ENCODE peak calls at places on chromosomes 13 and 19, in four cellular contexts. One of them, this sample, is unnamed.

GRCh38 chr19:17513801-17514200 is 2.4 kb downstream of the PGLS start:
- DNase-seq in K562: no peak
- DNase-seq in GM12878: no peak
- DNase-seq in HepG2: no peak
- DNase-seq in this sample: no peak

GRCh38 chr19:3184847-3185481 is 766 bp upstream of the NCLN start:
- DNase-seq in K562: peak
- DNase-seq in GM12878: no peak
- DNase-seq in HepG2: no peak
- DNase-seq in this sample: peak

GRCh38 chr13:108377646-108378206 is 108.2 kb downstream of the TNFSF13B start:
- DNase-seq in K562: no peak
- DNase-seq in GM12878: no peak
- DNase-seq in HepG2: no peak
- DNase-seq in this sample: no peak

GRCh38 chr19:5680083-5680436 is 256 bp downstream of the MICOS13 start:
- DNase-seq in K562: no peak
- DNase-seq in GM12878: no peak
- DNase-seq in HepG2: no peak
- DNase-seq in this sample: peak

GRCh38 chr13:110902370-110902769 is 12.5 kb downstream of the ANKRD10 start:
- DNase-seq in K562: no peak
- DNase-seq in GM12878: no peak
- DNase-seq in HepG2: no peak
- DNase-seq in this sample: no peak

GRCh38 chr19:7926021-7926726 is at the start of gene CTXN1:
- DNase-seq in K562: peak
- DNase-seq in GM12878: no peak
- DNase-seq in HepG2: no peak
- DNase-seq in this sample: peak

GRCh38 chr19:15297416-15298224 is 34.7 kb downstream of the BRD4 start:
- DNase-seq in K562: no peak
- DNase-seq in GM12878: no peak
- DNase-seq in HepG2: peak
- DNase-seq in this sample: no peak

GRCh38 chr13:28147489-28147888 is 9.1 kb downstream of the PAN3 start:
- DNase-seq in K562: no peak
- DNase-seq in GM12878: no peak
- DNase-seq in HepG2: no peak
- DNase-seq in this sample: no peak

GRCh38 chr19:14544977-14545715 is 15.8 kb downstream of the TECR start:
- DNase-seq in K562: no peak
- DNase-seq in GM12878: no peak
- DNase-seq in HepG2: no peak
- DNase-seq in this sample: no peak

GRCh38 chr13:23087884-23088283 is 92.9 kb upstream of the SGCG start:
- DNase-seq in K562: peak
- DNase-seq in GM12878: no peak
- DNase-seq in HepG2: peak
- DNase-seq in this sample: peak

GRCh38 chr19:54147676-54148075 is 10.1 kb downstream of the CNOT3 start:
- DNase-seq in K562: no peak
- DNase-seq in GM12878: no peak
- DNase-seq in HepG2: no peak
- DNase-seq in this sample: no peak

GRCh38 chr19:1969176-1970002 is 28.4 kb downstream of the CSNK1G2 start:
- DNase-seq in K562: no peak
- DNase-seq in GM12878: no peak
- DNase-seq in HepG2: no peak
- DNase-seq in this sample: no peak

GRCh38 chr19:46741447-46741846 is 4.4 kb upstream of the FKRP start:
- DNase-seq in K562: no peak
- DNase-seq in GM12878: no peak
- DNase-seq in HepG2: no peak
- DNase-seq in this sample: no peak

GRCh38 chr19:5891572-5891937 is 12.0 kb downstream of the NDUFA11 start:
- DNase-seq in K562: no peak
- DNase-seq in GM12878: no peak
- DNase-seq in HepG2: no peak
- DNase-seq in this sample: peak

DNA sequence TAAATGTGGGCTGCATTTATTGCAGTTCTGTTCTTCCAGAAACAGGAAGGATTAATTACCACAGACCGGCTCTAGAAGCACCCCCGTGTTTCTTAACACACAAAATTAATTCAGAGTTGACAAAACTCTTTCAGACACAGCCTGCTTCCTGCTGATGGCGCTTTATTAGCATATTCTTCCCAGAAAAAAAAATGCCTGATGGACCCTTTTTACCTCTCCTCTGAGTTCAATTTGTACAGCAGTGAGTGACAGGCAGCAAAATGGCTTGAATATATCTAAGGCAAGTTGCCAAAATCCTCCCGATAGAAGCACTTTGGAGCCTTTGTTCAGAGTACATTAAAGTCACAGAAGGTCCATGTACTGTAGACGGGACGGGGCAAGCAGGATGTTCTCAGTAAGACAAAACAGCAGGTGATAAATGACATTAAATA is 1171.7 kb downstream of the EFNB2 start:
- DNase-seq in K562: no peak
- DNase-seq in GM12878: no peak
- DNase-seq in HepG2: no peak
- DNase-seq in this sample: peak
- TF ChIP-seq GABPA in K562: no peak
- TF ChIP-seq GABPA in GM12878: no peak
- TF ChIP-seq GABPA in HepG2: no peak
- TF ChIP-seq GABPA in this sample: no peak

GRCh38 chr13:49082653-49083536 is 107.2 kb downstream of the FNDC3A start:
- DNase-seq in K562: no peak
- DNase-seq in GM12878: peak
- DNase-seq in HepG2: no peak
- DNase-seq in this sample: no peak
- TF ChIP-seq MXI1 in K562: no peak
- TF ChIP-seq MXI1 in GM12878: no peak
- TF ChIP-seq MXI1 in HepG2: no peak
- TF ChIP-seq MXI1 in this sample: no peak

GRCh38 chr13:31159306-31159705 is 2.4 kb downstream of the HSPH1 start:
- DNase-seq in K562: no peak
- DNase-seq in GM12878: no peak
- DNase-seq in HepG2: no peak
- DNase-seq in this sample: no peak

GRCh38 chr13:31166591-31166990 is 4.9 kb upstream of the HSPH1 start:
- DNase-seq in K562: no peak
- DNase-seq in GM12878: no peak
- DNase-seq in HepG2: peak
- DNase-seq in this sample: no peak

GRCh38 chr13:31162151-31163008 is 676 bp upstream of the HSPH1 start:
- DNase-seq in K562: peak
- DNase-seq in GM12878: peak
- DNase-seq in HepG2: peak
- DNase-seq in this sample: peak

GRCh38 chr13:31161583-31162150 is at the start of gene HSPH1:
- DNase-seq in K562: peak
- DNase-seq in GM12878: peak
- DNase-seq in HepG2: peak
- DNase-seq in this sample: peak

DNA sequence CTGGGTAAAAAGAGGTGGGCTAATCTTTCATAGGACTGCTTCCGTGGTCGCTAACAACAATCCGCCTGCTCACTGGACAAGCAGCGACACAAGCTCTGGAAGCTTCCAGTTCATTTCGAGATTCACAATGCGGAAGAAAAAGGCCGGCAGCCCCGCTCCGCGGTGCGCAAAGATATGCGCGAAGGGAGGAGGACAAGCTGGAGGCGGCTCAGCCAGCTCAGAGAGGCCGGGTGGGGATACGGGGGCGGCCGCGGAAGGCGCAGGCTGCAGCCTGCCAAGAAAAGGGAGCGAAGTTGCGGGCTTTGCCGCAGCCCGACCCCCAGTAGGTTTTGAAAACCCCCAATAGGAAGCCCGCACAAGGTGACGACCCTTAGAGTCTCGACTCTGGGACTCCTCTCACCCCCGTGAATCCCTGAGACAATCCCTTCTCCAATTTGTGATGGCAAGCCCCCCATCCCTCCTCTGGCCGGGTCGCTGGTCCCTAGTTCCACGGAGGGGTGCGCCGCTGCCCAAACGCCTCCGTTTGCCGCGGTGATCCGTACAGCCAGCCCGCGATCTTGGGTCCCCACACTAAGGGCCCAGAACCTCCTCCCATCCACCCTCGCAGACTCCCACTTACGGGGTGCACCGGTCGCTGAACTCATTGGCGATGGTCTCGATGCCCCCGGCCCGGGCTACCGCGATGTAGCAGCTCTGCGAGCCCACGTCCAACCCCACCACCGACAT is 684 bp downstream of the HSPH1 start:
- DNase-seq in K562: peak
- DNase-seq in GM12878: peak
- DNase-seq in HepG2: peak
- DNase-seq in this sample: peak
- TF ChIP-seq GABPA in K562: no peak
- TF ChIP-seq GABPA in GM12878: peak
- TF ChIP-seq GABPA in HepG2: peak
- TF ChIP-seq GABPA in this sample: peak

GRCh38 chr13:99798756-99799155 is 172.8 kb downstream of the ZIC5 start:
- DNase-seq in K562: no peak
- DNase-seq in GM12878: no peak
- DNase-seq in HepG2: no peak
- DNase-seq in this sample: no peak
- TF ChIP-seq MXI1 in K562: no peak
- TF ChIP-seq MXI1 in GM12878: no peak
- TF ChIP-seq MXI1 in HepG2: no peak
- TF ChIP-seq MXI1 in this sample: no peak

GRCh38 chr13:36630181-36630806 is 43.5 kb upstream of the SERTM1 start:
- DNase-seq in K562: no peak
- DNase-seq in GM12878: no peak
- DNase-seq in HepG2: no peak
- DNase-seq in this sample: no peak

DNA sequence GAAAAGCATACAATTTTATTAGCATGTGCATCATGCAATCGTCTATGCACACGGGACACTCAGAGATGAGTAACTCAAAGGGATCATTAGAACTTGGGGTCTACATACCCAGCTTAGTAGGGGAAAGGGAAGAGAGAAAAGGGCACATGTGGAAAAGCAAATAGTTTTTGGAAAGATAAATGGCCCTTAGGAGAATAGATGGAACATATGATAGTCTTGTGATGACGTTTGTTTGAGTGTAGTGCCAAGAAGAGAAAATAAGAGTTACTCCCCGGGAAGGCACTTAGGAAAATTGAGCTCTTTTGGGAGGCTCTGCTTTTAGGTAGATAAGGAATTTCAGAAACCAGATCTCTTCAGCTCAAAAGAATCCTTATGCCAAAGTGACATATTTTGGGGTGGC is 44.8 kb upstream of the SERTM1 start:
- DNase-seq in K562: no peak
- DNase-seq in GM12878: no peak
- DNase-seq in HepG2: no peak
- DNase-seq in this sample: no peak
- TF ChIP-seq GABPA in K562: no peak
- TF ChIP-seq GABPA in GM12878: no peak
- TF ChIP-seq GABPA in HepG2: no peak
- TF ChIP-seq GABPA in this sample: no peak

GRCh38 chr13:113491982-113492381 is 1.5 kb upstream of the DCUN1D2 start:
- DNase-seq in K562: no peak
- DNase-seq in GM12878: no peak
- DNase-seq in HepG2: no peak
- DNase-seq in this sample: no peak

GRCh38 chr13:113490496-113491417 is at the start of gene DCUN1D2:
- DNase-seq in K562: peak
- DNase-seq in GM12878: peak
- DNase-seq in HepG2: peak
- DNase-seq in this sample: peak

GRCh38 chr13:113495494-113496251 is 5.2 kb upstream of the DCUN1D2 start:
- DNase-seq in K562: no peak
- DNase-seq in GM12878: no peak
- DNase-seq in HepG2: no peak
- DNase-seq in this sample: no peak

GRCh38 chr13:113491418-113491883 is 940 bp upstream of the DCUN1D2 start:
- DNase-seq in K562: peak
- DNase-seq in GM12878: no peak
- DNase-seq in HepG2: no peak
- DNase-seq in this sample: peak

GRCh38 chr13:113493315-113493951 is 2.9 kb upstream of the DCUN1D2 start:
- DNase-seq in K562: no peak
- DNase-seq in GM12878: peak
- DNase-seq in HepG2: peak
- DNase-seq in this sample: no peak
- TF ChIP-seq MXI1 in K562: peak
- TF ChIP-seq MXI1 in GM12878: no peak
- TF ChIP-seq MXI1 in HepG2: peak
- TF ChIP-seq MXI1 in this sample: no peak

GRCh38 chr19:33291623-33292534 is 10.5 kb downstream of the CEBPA start:
- DNase-seq in K562: no peak
- DNase-seq in GM12878: no peak
- DNase-seq in HepG2: no peak
- DNase-seq in this sample: no peak
- TF ChIP-seq GABPA in K562: no peak
- TF ChIP-seq GABPA in GM12878: no peak
- TF ChIP-seq GABPA in HepG2: no peak
- TF ChIP-seq GABPA in this sample: no peak

GRCh38 chr19:38061294-38061693 is 154.3 kb downstream of the SIPA1L3 start:
- DNase-seq in K562: no peak
- DNase-seq in GM12878: no peak
- DNase-seq in HepG2: no peak
- DNase-seq in this sample: no peak
- TF ChIP-seq MXI1 in K562: no peak
- TF ChIP-seq MXI1 in GM12878: no peak
- TF ChIP-seq MXI1 in HepG2: no peak
- TF ChIP-seq MXI1 in this sample: no peak